ENCODE peak calls at places on chromosomes 7 and 10, in four cellular contexts. U is H1, T is neuronal stem cell, E is H9. Q is an unnamed sample.

GRCh38 chr10:58063854-58064480 is 203.7 kb downstream of the IPMK start:
- DNase-seq in U (no peak), E (no peak), T (no peak), Q (no peak)

GRCh38 chr10:34186740-34187139 is 628.4 kb downstream of the PARD3 start:
- DNase-seq in T (no peak), E (no peak), U (no peak), Q (peak; percentile 89)

GRCh38 chr10:1741450-1741849 is 4.1 kb upstream of the ADARB2 start:
- DNase-seq in U (no peak), T (no peak), E (no peak), Q (no peak)

GRCh38 chr7:30327813-30328212 is 43.4 kb downstream of the ZNRF2 start:
- DNase-seq in E (no peak), T (no peak), U (no peak), Q (no peak)

GRCh38 chr10:33165911-33166310 is 168.6 kb downstream of the NRP1 start:
- DNase-seq in T (no peak), U (no peak), E (no peak), Q (no peak)

GRCh38 chr7:46811529-46811928 is 770.4 kb downstream of the TNS3 start:
- DNase-seq in T (no peak), U (no peak), E (no peak), Q (peak; percentile 73)

GRCh38 chr10:103915794-103916193 is 2.2 kb downstream of the STN1 start:
- DNase-seq in U (no peak), T (no peak), E (no peak), Q (no peak)

GRCh38 chr10:110221721-110222261 is 14.4 kb downstream of the MXI1 start:
- DNase-seq in U (peak; percentile 63), T (peak; percentile 29), E (peak; percentile 78), Q (peak; percentile 93)

GRCh38 chr10:88999629-89000028 is 9.0 kb downstream of the FAS start:
- DNase-seq in E (no peak), U (no peak), T (no peak), Q (no peak)

GRCh38 chr10:24952146-24952700 is at the start of gene PRTFDC1:
- DNase-seq in U (peak; percentile 83), E (peak; percentile 55), T (peak; percentile 48), Q (peak; percentile 74)

GRCh38 chr7:36487756-36488336 is 98.2 kb downstream of the ANLN start:
- DNase-seq in T (peak; percentile 42), E (no peak), U (no peak), Q (peak; percentile 59)

GRCh38 chr10:24869354-24870016 is 82.9 kb downstream of the PRTFDC1 start:
- DNase-seq in E (no peak), T (no peak), U (no peak), Q (no peak)

GRCh38 chr10:25604591-25604990 is 329.4 kb upstream of the MYO3A start:
- DNase-seq in E (no peak), T (peak; percentile 2), U (no peak), Q (peak; percentile 63)

GRCh38 chr7:148697256-148697841 is 1.4 kb upstream of the CUL1 start:
- DNase-seq in U (no peak), E (no peak), T (no peak), Q (no peak)

GRCh38 chr10:71045188-71045841 is 156.9 kb upstream of the PCBD1 start:
- DNase-seq in U (no peak), T (no peak), E (no peak), Q (no peak)

GRCh38 chr10:18582803-18583202 is 68.6 kb downstream of the NSUN6 start:
- DNase-seq in E (no peak), U (no peak), T (no peak), Q (no peak)

GRCh38 chr10:92573798-92574544 is at the start of gene IDE:
- DNase-seq in E (peak; percentile 95), T (peak; percentile 94), U (peak; percentile 94), Q (peak; percentile 95)

GRCh38 chr7:29106128-29106988 is 40.0 kb downstream of the CPVL start:
- DNase-seq in T (peak; percentile 46), E (peak; percentile 49), U (no peak), Q (peak; percentile 82)

GRCh38 chr10:29202541-29202940 is 86.3 kb upstream of the LYZL1 start:
- DNase-seq in E (no peak), U (no peak), T (no peak), Q (no peak)

GRCh38 chr7:18866359-18867036 is 250.9 kb downstream of the TWIST1 start:
- DNase-seq in U (no peak), T (no peak), E (no peak), Q (no peak)

GRCh38 chr7:41886906-41887311 is 184.0 kb upstream of the INHBA start:
- DNase-seq in U (no peak), E (peak; percentile 52), T (no peak), Q (peak; percentile 70)

GRCh38 chr7:23467731-23468720 is 2.3 kb downstream of the IGF2BP3 start:
- DNase-seq in E (peak; percentile 60), U (peak; percentile 73), T (peak; percentile 58), Q (peak; percentile 87)

GRCh38 chr10:75865413-75865812 is 434.0 kb downstream of the LRMDA start:
- DNase-seq in T (no peak), E (no peak), U (no peak), Q (no peak)

GRCh38 chr10:123132576-123133477 is 2.9 kb upstream of the HMX3 start:
- DNase-seq in T (peak; percentile 93), E (peak; percentile 94), U (peak; percentile 96), Q (peak; percentile 95)

GRCh38 chr10:7787150-7787856 is 490 bp downstream of the KIN start:
- DNase-seq in E (no peak), T (no peak), U (no peak), Q (peak; percentile 20)

GRCh38 chr10:103895458-103896186 is 22.4 kb downstream of the STN1 start:
- DNase-seq in U (no peak), E (no peak), T (no peak), Q (no peak)

GRCh38 chr10:58028597-58029366 is 238.9 kb downstream of the IPMK start:
- DNase-seq in U (no peak), T (no peak), E (no peak), Q (no peak)

GRCh38 chr10:114708717-114709352 is 50.8 kb upstream of the ABLIM1 start:
- DNase-seq in U (no peak), E (no peak), T (no peak), Q (peak; percentile 81)

GRCh38 chr10:33509231-33509871 is 174.9 kb upstream of the NRP1 start:
- DNase-seq in E (no peak), T (no peak), U (no peak), Q (peak; percentile 90)

GRCh38 chr7:70271617-70272081 is 673.4 kb downstream of the AUTS2 start:
- DNase-seq in T (no peak), E (no peak), U (no peak), Q (no peak)

GRCh38 chr7:43650457-43651052 is 67.6 kb downstream of the STK17A start:
- DNase-seq in E (no peak), T (no peak), U (no peak), Q (peak; percentile 73)

GRCh38 chr10:70267161-70267933 is 16.5 kb downstream of the NPFFR1 start:
- DNase-seq in T (no peak), U (peak; percentile 89), E (peak; percentile 73), Q (peak; percentile 54)

DNA sequence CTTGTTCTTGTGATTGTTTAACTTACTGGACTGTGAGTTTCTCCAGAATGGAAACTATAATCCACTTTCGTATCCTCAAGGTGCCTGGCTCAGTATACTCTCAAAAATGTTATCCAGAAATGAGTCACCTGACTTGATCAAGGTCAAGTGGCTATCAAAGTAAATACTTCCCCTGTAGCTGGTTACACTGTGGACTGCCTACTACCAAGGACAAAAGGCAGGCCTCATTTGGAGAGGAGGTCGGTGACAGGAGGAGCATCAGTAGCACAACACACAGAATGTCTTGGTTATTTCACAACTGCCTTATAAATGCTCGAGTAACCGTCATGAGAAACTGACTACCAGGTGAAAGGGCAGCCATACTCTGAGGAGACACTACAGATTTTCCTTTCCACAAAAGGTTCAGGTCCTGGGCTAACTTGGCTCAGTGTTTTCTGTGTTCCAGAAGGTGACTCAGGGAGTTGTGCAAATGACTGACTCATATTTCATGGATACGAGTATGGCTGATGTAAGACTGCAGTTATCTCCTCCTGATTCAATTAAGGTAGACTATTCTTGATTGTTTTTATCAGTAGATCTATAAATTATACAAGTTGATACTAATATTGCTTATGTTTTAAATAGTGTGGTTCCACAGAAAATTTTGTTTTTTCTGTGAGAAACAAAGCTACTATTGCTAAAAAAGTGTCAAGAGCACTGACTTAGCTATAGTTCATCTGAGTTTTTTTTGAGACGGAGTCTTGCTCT is 4.2 kb upstream of the CCNY start:
- DNase-seq in T (no peak), U (no peak), E (no peak), Q (no peak)
- H3K9ac ChIP-seq in T (no peak overlapping the region), U (no peak overlapping the region), E (no peak overlapping the region), Q (no peak overlapping the region)

DNA sequence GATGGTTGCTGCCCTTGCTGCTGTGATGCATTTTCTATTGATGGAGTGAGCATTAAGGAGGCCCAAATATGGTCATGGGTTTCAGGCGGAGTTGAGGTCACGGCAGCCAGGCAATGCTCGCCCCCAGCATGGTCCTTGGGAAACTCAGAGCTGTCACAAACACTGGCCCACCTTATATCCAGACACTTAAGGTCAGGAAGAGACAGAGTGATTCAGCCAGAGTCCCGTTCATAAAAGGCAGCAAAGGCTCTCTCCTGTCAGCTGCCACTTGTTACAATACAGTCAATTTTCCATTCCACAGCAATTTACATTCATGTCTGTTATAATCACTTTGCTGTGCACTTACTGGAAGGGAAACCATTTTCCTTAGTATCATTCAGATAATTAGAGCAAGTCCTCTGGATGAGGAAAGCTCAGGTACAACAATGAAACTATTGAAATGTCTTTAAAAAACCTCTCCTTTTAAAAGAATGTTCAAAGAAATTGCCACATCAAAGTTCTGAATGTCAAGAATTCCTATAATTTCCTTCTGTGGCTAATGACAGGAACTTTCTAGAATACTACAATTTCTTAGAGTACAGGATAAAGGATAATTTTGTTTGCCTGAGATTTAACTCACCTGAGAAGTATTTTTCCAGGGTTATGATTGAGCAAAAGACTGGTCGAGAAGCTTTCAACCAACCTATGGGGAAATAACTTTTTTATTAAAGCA is 14.8 kb upstream of the ANKRD1 start:
- DNase-seq in U (no peak), E (no peak), T (no peak), Q (no peak)
- H4K8ac ChIP-seq in U (no peak overlapping the region), E (no peak overlapping the region), T (no peak overlapping the region), Q (no peak overlapping the region)

DNA sequence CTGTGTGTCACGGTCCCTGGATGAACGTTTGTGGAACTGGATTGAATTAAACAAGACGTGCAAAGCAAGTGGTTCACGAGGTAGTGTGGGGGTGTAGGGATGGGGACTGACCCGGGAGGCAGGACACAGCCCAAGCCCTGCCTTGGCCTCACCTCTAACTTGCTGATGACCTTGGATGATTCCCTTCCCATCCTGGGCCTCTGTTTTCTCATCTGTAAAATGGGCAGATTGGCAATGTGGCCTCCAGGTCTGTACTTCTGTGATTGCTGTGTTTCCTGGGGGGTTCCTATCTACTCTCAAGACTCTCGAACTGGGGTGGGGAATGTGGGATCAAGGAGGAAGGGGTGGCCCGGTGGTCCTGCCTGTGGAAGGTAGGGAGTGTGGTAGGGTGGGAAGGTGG is 6.0 kb upstream of the PSMG3 start:
- DNase-seq in T (no peak), U (no peak), E (no peak), Q (no peak)
- H3K9ac ChIP-seq in T (no peak overlapping the region), U (no peak overlapping the region), E (no peak overlapping the region), Q (no peak overlapping the region)

GRCh38 chr10:73168486-73168844 is 546 bp downstream of the FAM149B1 start:
- DNase-seq in U (no peak), E (no peak), T (no peak), Q (peak; percentile 77)
- H4K8ac ChIP-seq in U (peak overlapping the region; percentile 98), E (no peak overlapping the region), T (no peak overlapping the region), Q (no peak overlapping the region)